ENCODE peak calls at places on chromosomes 16 and 17, in six cellular contexts. One of them, this sample, is unnamed.

GRCh38 chr17:4908301-4908700 is 5.4 kb upstream of the CHRNE start:
- DNase-seq in aorta: no peak
- DNase-seq in KG1: no peak
- DNase-seq in adipocyte: no peak
- DNase-seq in stimulated activated CD8-positive, alpha-beta memory T cell treated with anti-CD3 and anti-CD28 coated beads, Interleukin-15, amount 100 ng/mL, for 24 hours: no peak
- DNase-seq in foreskin fibroblast: peak
- DNase-seq in this sample: no peak

GRCh38 chr16:12387786-12388185 is 411.3 kb downstream of the SNX29 start:
- DNase-seq in stimulated activated CD8-positive, alpha-beta memory T cell treated with anti-CD3 and anti-CD28 coated beads, Interleukin-15, amount 100 ng/mL, for 24 hours: no peak
- DNase-seq in foreskin fibroblast: no peak
- DNase-seq in KG1: no peak
- DNase-seq in aorta: no peak
- DNase-seq in adipocyte: no peak
- DNase-seq in this sample: no peak

GRCh38 chr16:29913514-29913913 is 12.5 kb downstream of the KCTD13 start:
- DNase-seq in foreskin fibroblast: no peak
- DNase-seq in adipocyte: no peak
- DNase-seq in KG1: no peak
- DNase-seq in stimulated activated CD8-positive, alpha-beta memory T cell treated with anti-CD3 and anti-CD28 coated beads, Interleukin-15, amount 100 ng/mL, for 24 hours: no peak
- DNase-seq in aorta: peak
- DNase-seq in this sample: no peak

GRCh38 chr16:24499193-24499814 is 40.1 kb upstream of the RBBP6 start:
- DNase-seq in aorta: peak
- DNase-seq in KG1: no peak
- DNase-seq in adipocyte: peak
- DNase-seq in stimulated activated CD8-positive, alpha-beta memory T cell treated with anti-CD3 and anti-CD28 coated beads, Interleukin-15, amount 100 ng/mL, for 24 hours: no peak
- DNase-seq in foreskin fibroblast: no peak
- DNase-seq in this sample: peak

GRCh38 chr16:67154578-67155304 is 3.9 kb upstream of the B3GNT9 start:
- DNase-seq in adipocyte: no peak
- DNase-seq in stimulated activated CD8-positive, alpha-beta memory T cell treated with anti-CD3 and anti-CD28 coated beads, Interleukin-15, amount 100 ng/mL, for 24 hours: no peak
- DNase-seq in foreskin fibroblast: no peak
- DNase-seq in aorta: no peak
- DNase-seq in KG1: no peak
- DNase-seq in this sample: no peak

GRCh38 chr16:49504023-49504364 is 130.4 kb downstream of the C16orf78 start:
- DNase-seq in stimulated activated CD8-positive, alpha-beta memory T cell treated with anti-CD3 and anti-CD28 coated beads, Interleukin-15, amount 100 ng/mL, for 24 hours: no peak
- DNase-seq in adipocyte: no peak
- DNase-seq in foreskin fibroblast: no peak
- DNase-seq in KG1: no peak
- DNase-seq in aorta: no peak
- DNase-seq in this sample: no peak

GRCh38 chr16:79150626-79151025 is 449.9 kb downstream of the MAF start:
- DNase-seq in stimulated activated CD8-positive, alpha-beta memory T cell treated with anti-CD3 and anti-CD28 coated beads, Interleukin-15, amount 100 ng/mL, for 24 hours: no peak
- DNase-seq in foreskin fibroblast: no peak
- DNase-seq in KG1: no peak
- DNase-seq in aorta: no peak
- DNase-seq in adipocyte: no peak
- DNase-seq in this sample: no peak

GRCh38 chr16:16062023-16062932 is 112.9 kb downstream of the ABCC1 start:
- DNase-seq in adipocyte: no peak
- DNase-seq in foreskin fibroblast: no peak
- DNase-seq in aorta: no peak
- DNase-seq in stimulated activated CD8-positive, alpha-beta memory T cell treated with anti-CD3 and anti-CD28 coated beads, Interleukin-15, amount 100 ng/mL, for 24 hours: no peak
- DNase-seq in KG1: peak
- DNase-seq in this sample: peak

GRCh38 chr16:88437367-88437964 is 15.6 kb upstream of the ZFPM1 start:
- DNase-seq in stimulated activated CD8-positive, alpha-beta memory T cell treated with anti-CD3 and anti-CD28 coated beads, Interleukin-15, amount 100 ng/mL, for 24 hours: peak
- DNase-seq in adipocyte: peak
- DNase-seq in aorta: peak
- DNase-seq in foreskin fibroblast: no peak
- DNase-seq in KG1: peak
- DNase-seq in this sample: no peak

GRCh38 chr17:5031365-5032082 is 3.7 kb downstream of the SLC52A1 start:
- DNase-seq in aorta: peak
- DNase-seq in foreskin fibroblast: peak
- DNase-seq in adipocyte: peak
- DNase-seq in stimulated activated CD8-positive, alpha-beta memory T cell treated with anti-CD3 and anti-CD28 coated beads, Interleukin-15, amount 100 ng/mL, for 24 hours: peak
- DNase-seq in KG1: peak
- DNase-seq in this sample: peak

This sample was measured in Kasumi-1.